ENCODE peak calls at places on chromosome 3, in five cellular contexts. One of them, this sample, is unnamed.

GRCh38 chr3:179672918-179673317 is 20.1 kb downstream of the USP13 start:
- DNase-seq in heart left ventricle: no peak
- DNase-seq in effector memory CD4-positive, alpha-beta T cell: no peak
- DNase-seq in transverse colon: no peak
- DNase-seq in ascending aorta: no peak
- DNase-seq in this sample: no peak

GRCh38 chr3:51063074-51063473 is 322.0 kb upstream of the MANF start:
- DNase-seq in heart left ventricle: no peak
- DNase-seq in effector memory CD4-positive, alpha-beta T cell: no peak
- DNase-seq in transverse colon: no peak
- DNase-seq in ascending aorta: no peak
- DNase-seq in this sample: no peak

GRCh38 chr3:13890377-13891016 is 10.6 kb upstream of the WNT7A start:
- DNase-seq in heart left ventricle: peak
- DNase-seq in effector memory CD4-positive, alpha-beta T cell: no peak
- DNase-seq in transverse colon: no peak
- DNase-seq in ascending aorta: no peak
- DNase-seq in this sample: peak

GRCh38 chr3:33100229-33100628 is 3.3 kb upstream of the GLB1 start:
- DNase-seq in heart left ventricle: no peak
- DNase-seq in effector memory CD4-positive, alpha-beta T cell: no peak
- DNase-seq in transverse colon: no peak
- DNase-seq in ascending aorta: no peak
- DNase-seq in this sample: no peak

GRCh38 chr3:65636326-65636725 is 402.4 kb downstream of the MAGI1 start:
- DNase-seq in heart left ventricle: no peak
- DNase-seq in effector memory CD4-positive, alpha-beta T cell: no peak
- DNase-seq in transverse colon: no peak
- DNase-seq in ascending aorta: no peak
- DNase-seq in this sample: no peak

GRCh38 chr3:138082992-138083386 is 32.4 kb downstream of the DZIP1L start:
- DNase-seq in heart left ventricle: no peak
- DNase-seq in effector memory CD4-positive, alpha-beta T cell: no peak
- DNase-seq in transverse colon: no peak
- DNase-seq in ascending aorta: no peak
- DNase-seq in this sample: no peak

GRCh38 chr3:112557980-112558379 is 3.8 kb downstream of the ATG3 start:
- DNase-seq in heart left ventricle: no peak
- DNase-seq in effector memory CD4-positive, alpha-beta T cell: no peak
- DNase-seq in transverse colon: no peak
- DNase-seq in ascending aorta: no peak
- DNase-seq in this sample: no peak

GRCh38 chr3:107938128-107938527 is 152.7 kb downstream of the CD47 start:
- DNase-seq in heart left ventricle: no peak
- DNase-seq in effector memory CD4-positive, alpha-beta T cell: no peak
- DNase-seq in transverse colon: no peak
- DNase-seq in ascending aorta: no peak
- DNase-seq in this sample: no peak

GRCh38 chr3:154182975-154183374 is 61.8 kb downstream of the ARHGEF26 start:
- DNase-seq in heart left ventricle: no peak
- DNase-seq in effector memory CD4-positive, alpha-beta T cell: no peak
- DNase-seq in transverse colon: no peak
- DNase-seq in ascending aorta: no peak
- DNase-seq in this sample: no peak

GRCh38 chr3:135917076-135917475 is 48.5 kb upstream of the PPP2R3A start:
- DNase-seq in heart left ventricle: no peak
- DNase-seq in effector memory CD4-positive, alpha-beta T cell: no peak
- DNase-seq in transverse colon: no peak
- DNase-seq in ascending aorta: no peak
- DNase-seq in this sample: no peak

GRCh38 chr3:46419816-46420215 is 12.8 kb downstream of the CCRL2 start:
- DNase-seq in heart left ventricle: no peak
- DNase-seq in effector memory CD4-positive, alpha-beta T cell: no peak
- DNase-seq in transverse colon: no peak
- DNase-seq in ascending aorta: no peak
- DNase-seq in this sample: no peak

GRCh38 chr3:125039041-125039896 is 16.5 kb downstream of the HEG1 start:
- DNase-seq in heart left ventricle: no peak
- DNase-seq in effector memory CD4-positive, alpha-beta T cell: no peak
- DNase-seq in transverse colon: no peak
- DNase-seq in ascending aorta: peak
- DNase-seq in this sample: no peak

GRCh38 chr3:50474717-50475116 is 28.7 kb downstream of the CACNA2D2 start:
- DNase-seq in heart left ventricle: no peak
- DNase-seq in effector memory CD4-positive, alpha-beta T cell: no peak
- DNase-seq in transverse colon: no peak
- DNase-seq in ascending aorta: no peak
- DNase-seq in this sample: no peak

GRCh38 chr3:98518816-98519215 is 3.9 kb downstream of the CLDND1 start:
- DNase-seq in heart left ventricle: no peak
- DNase-seq in effector memory CD4-positive, alpha-beta T cell: no peak
- DNase-seq in transverse colon: no peak
- DNase-seq in ascending aorta: no peak
- DNase-seq in this sample: no peak

GRCh38 chr3:194469977-194470376 is 16.8 kb downstream of the ATP13A3 start:
- DNase-seq in heart left ventricle: no peak
- DNase-seq in effector memory CD4-positive, alpha-beta T cell: no peak
- DNase-seq in transverse colon: no peak
- DNase-seq in ascending aorta: no peak
- DNase-seq in this sample: no peak

GRCh38 chr3:62602987-62603386 is 229.6 kb upstream of the FEZF2 start:
- DNase-seq in heart left ventricle: no peak
- DNase-seq in effector memory CD4-positive, alpha-beta T cell: no peak
- DNase-seq in transverse colon: no peak
- DNase-seq in ascending aorta: no peak
- DNase-seq in this sample: no peak

GRCh38 chr3:20510396-20510795 is 324.4 kb upstream of the SGO1 start:
- DNase-seq in heart left ventricle: no peak
- DNase-seq in effector memory CD4-positive, alpha-beta T cell: no peak
- DNase-seq in transverse colon: no peak
- DNase-seq in ascending aorta: no peak
- DNase-seq in this sample: no peak

GRCh38 chr3:155891341-155891740 is 20.9 kb downstream of the GMPS start:
- DNase-seq in heart left ventricle: no peak
- DNase-seq in effector memory CD4-positive, alpha-beta T cell: no peak
- DNase-seq in transverse colon: no peak
- DNase-seq in ascending aorta: no peak
- DNase-seq in this sample: no peak

GRCh38 chr3:128076465-128076782 is 24.2 kb downstream of the SEC61A1 start:
- DNase-seq in heart left ventricle: no peak
- DNase-seq in effector memory CD4-positive, alpha-beta T cell: no peak
- DNase-seq in transverse colon: no peak
- DNase-seq in ascending aorta: no peak
- DNase-seq in this sample: no peak

GRCh38 chr3:133761605-133762484 is 15.7 kb downstream of the TF start:
- DNase-seq in heart left ventricle: no peak
- DNase-seq in effector memory CD4-positive, alpha-beta T cell: no peak
- DNase-seq in transverse colon: no peak
- DNase-seq in ascending aorta: no peak
- DNase-seq in this sample: no peak

GRCh38 chr3:14525685-14526631 is 14.2 kb downstream of the GRIP2 start:
- DNase-seq in heart left ventricle: no peak
- DNase-seq in effector memory CD4-positive, alpha-beta T cell: no peak
- DNase-seq in transverse colon: no peak
- DNase-seq in ascending aorta: no peak
- DNase-seq in this sample: peak

GRCh38 chr3:76487446-76487845 is 552.5 kb upstream of the ROBO2 start:
- DNase-seq in heart left ventricle: no peak
- DNase-seq in effector memory CD4-positive, alpha-beta T cell: no peak
- DNase-seq in transverse colon: no peak
- DNase-seq in ascending aorta: no peak
- DNase-seq in this sample: no peak

GRCh38 chr3:135907422-135908165 is 57.9 kb upstream of the PPP2R3A start:
- DNase-seq in heart left ventricle: no peak
- DNase-seq in effector memory CD4-positive, alpha-beta T cell: no peak
- DNase-seq in transverse colon: no peak
- DNase-seq in ascending aorta: no peak
- DNase-seq in this sample: no peak

GRCh38 chr3:106332884-106333283 is 464.1 kb upstream of the CBLB start:
- DNase-seq in heart left ventricle: no peak
- DNase-seq in effector memory CD4-positive, alpha-beta T cell: no peak
- DNase-seq in transverse colon: no peak
- DNase-seq in ascending aorta: no peak
- DNase-seq in this sample: no peak

GRCh38 chr3:109284071-109284470 is 32.2 kb downstream of the DPPA2 start:
- DNase-seq in heart left ventricle: no peak
- DNase-seq in effector memory CD4-positive, alpha-beta T cell: no peak
- DNase-seq in transverse colon: no peak
- DNase-seq in ascending aorta: no peak
- DNase-seq in this sample: no peak

GRCh38 chr3:67593761-67594234 is 60.6 kb downstream of the SUCLG2 start:
- DNase-seq in heart left ventricle: no peak
- DNase-seq in effector memory CD4-positive, alpha-beta T cell: no peak
- DNase-seq in transverse colon: no peak
- DNase-seq in ascending aorta: no peak
- DNase-seq in this sample: no peak

GRCh38 chr3:87333393-87333892 is 57.1 kb upstream of the POU1F1 start:
- DNase-seq in heart left ventricle: no peak
- DNase-seq in effector memory CD4-positive, alpha-beta T cell: no peak
- DNase-seq in transverse colon: no peak
- DNase-seq in ascending aorta: no peak
- DNase-seq in this sample: no peak

GRCh38 chr3:184953396-184953795 is 141.4 kb downstream of the VPS8 start:
- DNase-seq in heart left ventricle: no peak
- DNase-seq in effector memory CD4-positive, alpha-beta T cell: no peak
- DNase-seq in transverse colon: no peak
- DNase-seq in ascending aorta: no peak
- DNase-seq in this sample: no peak

GRCh38 chr3:129536374-129536667 is 6.7 kb upstream of the H1-8 start:
- DNase-seq in heart left ventricle: no peak
- DNase-seq in effector memory CD4-positive, alpha-beta T cell: no peak
- DNase-seq in transverse colon: no peak
- DNase-seq in ascending aorta: no peak
- DNase-seq in this sample: no peak

GRCh38 chr3:126181398-126181725 is 976 bp upstream of the ALDH1L1 start:
- DNase-seq in heart left ventricle: no peak
- DNase-seq in effector memory CD4-positive, alpha-beta T cell: no peak
- DNase-seq in transverse colon: no peak
- DNase-seq in ascending aorta: no peak
- DNase-seq in this sample: no peak

GRCh38 chr3:14434105-14434504 is 31.7 kb downstream of the SLC6A6 start:
- DNase-seq in heart left ventricle: peak
- DNase-seq in effector memory CD4-positive, alpha-beta T cell: no peak
- DNase-seq in transverse colon: no peak
- DNase-seq in ascending aorta: no peak
- DNase-seq in this sample: no peak

GRCh38 chr3:13723676-13724207 is 156.1 kb downstream of the WNT7A start:
- DNase-seq in heart left ventricle: no peak
- DNase-seq in effector memory CD4-positive, alpha-beta T cell: no peak
- DNase-seq in transverse colon: no peak
- DNase-seq in ascending aorta: no peak
- DNase-seq in this sample: no peak

GRCh38 chr3:146033950-146034349 is 127.0 kb downstream of the PLOD2 start:
- DNase-seq in heart left ventricle: no peak
- DNase-seq in effector memory CD4-positive, alpha-beta T cell: no peak
- DNase-seq in transverse colon: no peak
- DNase-seq in ascending aorta: no peak
- DNase-seq in this sample: no peak

GRCh38 chr3:79125313-79125984 is 642.3 kb downstream of the ROBO1 start:
- DNase-seq in heart left ventricle: no peak
- DNase-seq in effector memory CD4-positive, alpha-beta T cell: no peak
- DNase-seq in transverse colon: no peak
- DNase-seq in ascending aorta: no peak
- DNase-seq in this sample: peak

GRCh38 chr3:50263443-50264388 is 5.2 kb upstream of the SEMA3B start:
- DNase-seq in heart left ventricle: no peak
- DNase-seq in effector memory CD4-positive, alpha-beta T cell: no peak
- DNase-seq in transverse colon: no peak
- DNase-seq in ascending aorta: no peak
- DNase-seq in this sample: no peak

GRCh38 chr3:137768021-137768360 is 3.9 kb downstream of the SOX14 start:
- DNase-seq in heart left ventricle: no peak
- DNase-seq in effector memory CD4-positive, alpha-beta T cell: no peak
- DNase-seq in transverse colon: no peak
- DNase-seq in ascending aorta: no peak
- DNase-seq in this sample: no peak

DNA sequence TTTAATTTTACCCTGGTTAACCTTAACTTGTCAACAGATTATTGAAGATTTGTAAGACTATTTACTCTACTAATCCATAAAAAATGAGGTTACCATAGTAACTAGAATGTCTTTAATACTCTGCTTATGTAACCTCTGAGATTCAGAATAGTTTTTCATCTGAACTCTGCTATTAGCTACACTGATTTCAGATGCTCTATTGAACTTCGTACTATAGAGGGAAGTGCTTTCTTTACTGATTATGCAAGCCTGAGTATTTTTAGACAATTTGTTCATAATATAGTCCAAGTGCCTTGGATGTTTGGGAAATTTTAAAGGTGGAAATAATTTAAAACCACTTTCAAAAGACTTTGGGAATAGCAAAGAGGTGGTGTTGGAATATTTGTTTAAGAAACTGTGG is 107.9 kb upstream of the GBE1 start:
- DNase-seq in heart left ventricle: no peak
- DNase-seq in effector memory CD4-positive, alpha-beta T cell: no peak
- DNase-seq in transverse colon: no peak
- DNase-seq in ascending aorta: no peak
- DNase-seq in this sample: no peak
- H3K27ac ChIP-seq in heart left ventricle: no peak
- H3K27ac ChIP-seq in effector memory CD4-positive, alpha-beta T cell: no peak
- H3K27ac ChIP-seq in transverse colon: no peak
- H3K27ac ChIP-seq in ascending aorta: no peak
- H3K27ac ChIP-seq in this sample: no peak

GRCh38 chr3:123346041-123346440 is 102.8 kb downstream of the ADCY5 start:
- DNase-seq in heart left ventricle: peak
- DNase-seq in effector memory CD4-positive, alpha-beta T cell: no peak
- DNase-seq in transverse colon: no peak
- DNase-seq in ascending aorta: no peak
- DNase-seq in this sample: no peak
- H3K27ac ChIP-seq in heart left ventricle: peak
- H3K27ac ChIP-seq in effector memory CD4-positive, alpha-beta T cell: no peak
- H3K27ac ChIP-seq in transverse colon: no peak
- H3K27ac ChIP-seq in ascending aorta: peak
- H3K27ac ChIP-seq in this sample: no peak

DNA sequence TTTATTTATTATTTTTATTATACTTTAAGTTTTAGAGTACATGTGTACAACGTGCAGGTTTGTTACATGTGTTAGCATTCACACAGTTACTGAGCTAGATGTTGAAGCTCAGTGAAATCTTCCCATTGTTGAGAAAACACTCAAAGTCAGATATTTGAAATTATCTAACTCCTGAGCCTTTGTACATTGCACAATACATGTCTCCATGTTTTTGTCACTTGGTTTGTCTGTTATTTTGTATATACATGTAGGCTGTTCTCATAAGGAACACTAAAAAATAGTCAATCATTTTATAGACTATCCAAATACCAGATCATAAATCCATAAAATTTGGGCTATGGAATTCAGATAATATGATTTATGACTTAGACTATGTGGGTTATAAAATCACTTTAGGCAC is 1126.5 kb downstream of the NSUN3 start:
- DNase-seq in heart left ventricle: no peak
- DNase-seq in effector memory CD4-positive, alpha-beta T cell: no peak
- DNase-seq in transverse colon: no peak
- DNase-seq in ascending aorta: no peak
- DNase-seq in this sample: no peak
- H3K27ac ChIP-seq in heart left ventricle: no peak
- H3K27ac ChIP-seq in effector memory CD4-positive, alpha-beta T cell: no peak
- H3K27ac ChIP-seq in transverse colon: no peak
- H3K27ac ChIP-seq in ascending aorta: no peak
- H3K27ac ChIP-seq in this sample: no peak

GRCh38 chr3:183554377-183554776 is 1.1 kb downstream of the KLHL6 start:
- DNase-seq in heart left ventricle: no peak
- DNase-seq in effector memory CD4-positive, alpha-beta T cell: no peak
- DNase-seq in transverse colon: no peak
- DNase-seq in ascending aorta: no peak
- DNase-seq in this sample: no peak
- H3K27ac ChIP-seq in heart left ventricle: no peak
- H3K27ac ChIP-seq in effector memory CD4-positive, alpha-beta T cell: peak
- H3K27ac ChIP-seq in transverse colon: peak
- H3K27ac ChIP-seq in ascending aorta: no peak
- H3K27ac ChIP-seq in this sample: no peak

This sample was measured in kidney.